ENCODE peak calls at places on chromosomes 12 and 14, in nine cellular contexts. One of them, this sample, is unnamed.

GRCh38 chr12:108301346-108301745 is 37.8 kb downstream of the CMKLR1 start:
- DNase-seq in Panc1: no peak
- DNase-seq in IMR-90: no peak
- DNase-seq in GM12865: no peak
- DNase-seq in testis: no peak
- DNase-seq in bronchial epithelial cell: no peak
- DNase-seq in fibroblast of mammary gland: no peak
- DNase-seq in heart left ventricle: no peak
- DNase-seq in uterus: no peak
- DNase-seq in this sample: no peak

GRCh38 chr12:97685360-97685759 is 222.8 kb downstream of the RMST start:
- DNase-seq in IMR-90: no peak
- DNase-seq in testis: no peak
- DNase-seq in GM12865: no peak
- DNase-seq in fibroblast of mammary gland: no peak
- DNase-seq in uterus: no peak
- DNase-seq in bronchial epithelial cell: no peak
- DNase-seq in Panc1: no peak
- DNase-seq in heart left ventricle: no peak
- DNase-seq in this sample: no peak

GRCh38 chr12:113774526-113774925 is 191.6 kb downstream of the RBM19 start:
- DNase-seq in fibroblast of mammary gland: no peak
- DNase-seq in uterus: no peak
- DNase-seq in bronchial epithelial cell: no peak
- DNase-seq in GM12865: no peak
- DNase-seq in IMR-90: no peak
- DNase-seq in Panc1: no peak
- DNase-seq in heart left ventricle: no peak
- DNase-seq in testis: no peak
- DNase-seq in this sample: no peak

GRCh38 chr14:68293404-68293803 is 473.8 kb downstream of the RAD51B start:
- DNase-seq in uterus: no peak
- DNase-seq in bronchial epithelial cell: no peak
- DNase-seq in GM12865: peak
- DNase-seq in fibroblast of mammary gland: no peak
- DNase-seq in Panc1: no peak
- DNase-seq in testis: no peak
- DNase-seq in IMR-90: no peak
- DNase-seq in heart left ventricle: no peak
- DNase-seq in this sample: no peak

GRCh38 chr14:99257673-99258221 is 14.2 kb downstream of the BCL11B start:
- DNase-seq in IMR-90: no peak
- DNase-seq in uterus: no peak
- DNase-seq in heart left ventricle: no peak
- DNase-seq in bronchial epithelial cell: no peak
- DNase-seq in Panc1: no peak
- DNase-seq in fibroblast of mammary gland: no peak
- DNase-seq in testis: no peak
- DNase-seq in GM12865: no peak
- DNase-seq in this sample: no peak

GRCh38 chr12:26832817-26833691 is at the start of gene ITPR2:
- DNase-seq in uterus: peak
- DNase-seq in bronchial epithelial cell: peak
- DNase-seq in Panc1: no peak
- DNase-seq in fibroblast of mammary gland: peak
- DNase-seq in IMR-90: peak
- DNase-seq in testis: peak
- DNase-seq in heart left ventricle: peak
- DNase-seq in GM12865: peak
- DNase-seq in this sample: no peak

GRCh38 chr12:103975368-103975767 is 9.7 kb downstream of the TDG start:
- DNase-seq in fibroblast of mammary gland: no peak
- DNase-seq in GM12865: no peak
- DNase-seq in Panc1: no peak
- DNase-seq in IMR-90: no peak
- DNase-seq in uterus: no peak
- DNase-seq in bronchial epithelial cell: no peak
- DNase-seq in heart left ventricle: no peak
- DNase-seq in testis: no peak
- DNase-seq in this sample: no peak

GRCh38 chr14:55794655-55795583 is 214.9 kb downstream of the KTN1 start:
- DNase-seq in IMR-90: peak
- DNase-seq in GM12865: no peak
- DNase-seq in bronchial epithelial cell: peak
- DNase-seq in heart left ventricle: no peak
- DNase-seq in uterus: no peak
- DNase-seq in fibroblast of mammary gland: peak
- DNase-seq in testis: no peak
- DNase-seq in Panc1: no peak
- DNase-seq in this sample: no peak

GRCh38 chr12:95815635-95816212 is 25.2 kb upstream of the NTN4 start:
- DNase-seq in fibroblast of mammary gland: peak
- DNase-seq in heart left ventricle: no peak
- DNase-seq in GM12865: peak
- DNase-seq in uterus: no peak
- DNase-seq in bronchial epithelial cell: peak
- DNase-seq in IMR-90: peak
- DNase-seq in testis: no peak
- DNase-seq in Panc1: no peak
- DNase-seq in this sample: no peak

GRCh38 chr12:28966049-28966778 is 182.9 kb upstream of the FAR2 start:
- DNase-seq in bronchial epithelial cell: no peak
- DNase-seq in IMR-90: peak
- DNase-seq in GM12865: no peak
- DNase-seq in Panc1: no peak
- DNase-seq in uterus: peak
- DNase-seq in testis: peak
- DNase-seq in fibroblast of mammary gland: peak
- DNase-seq in heart left ventricle: peak
- DNase-seq in this sample: no peak

GRCh38 chr12:85424581-85425348 is 144.7 kb downstream of the ALX1 start:
- DNase-seq in bronchial epithelial cell: peak
- DNase-seq in IMR-90: peak
- DNase-seq in GM12865: peak
- DNase-seq in testis: no peak
- DNase-seq in fibroblast of mammary gland: peak
- DNase-seq in uterus: no peak
- DNase-seq in Panc1: no peak
- DNase-seq in heart left ventricle: no peak
- DNase-seq in this sample: peak

GRCh38 chr12:75781532-75782046 is 250.0 kb downstream of the PHLDA1 start:
- DNase-seq in bronchial epithelial cell: peak
- DNase-seq in fibroblast of mammary gland: peak
- DNase-seq in Panc1: no peak
- DNase-seq in testis: no peak
- DNase-seq in IMR-90: peak
- DNase-seq in GM12865: no peak
- DNase-seq in uterus: no peak
- DNase-seq in heart left ventricle: no peak
- DNase-seq in this sample: no peak

GRCh38 chr12:84911331-84912190 is 1.0 kb downstream of the SLC6A15 start:
- DNase-seq in heart left ventricle: no peak
- DNase-seq in bronchial epithelial cell: peak
- DNase-seq in GM12865: no peak
- DNase-seq in testis: peak
- DNase-seq in IMR-90: peak
- DNase-seq in fibroblast of mammary gland: peak
- DNase-seq in Panc1: peak
- DNase-seq in uterus: peak
- DNase-seq in this sample: no peak

GRCh38 chr12:65015850-65016249 is 105.3 kb downstream of the WIF1 start:
- DNase-seq in Panc1: no peak
- DNase-seq in GM12865: no peak
- DNase-seq in testis: no peak
- DNase-seq in heart left ventricle: no peak
- DNase-seq in bronchial epithelial cell: no peak
- DNase-seq in fibroblast of mammary gland: no peak
- DNase-seq in IMR-90: no peak
- DNase-seq in uterus: no peak
- DNase-seq in this sample: no peak

GRCh38 chr12:7642287-7642686 is 23.4 kb downstream of the APOBEC1 start:
- DNase-seq in Panc1: no peak
- DNase-seq in IMR-90: no peak
- DNase-seq in bronchial epithelial cell: no peak
- DNase-seq in uterus: no peak
- DNase-seq in fibroblast of mammary gland: no peak
- DNase-seq in testis: no peak
- DNase-seq in GM12865: no peak
- DNase-seq in heart left ventricle: no peak
- DNase-seq in this sample: no peak

GRCh38 chr12:7646178-7646475 is 19.6 kb downstream of the APOBEC1 start:
- DNase-seq in uterus: no peak
- DNase-seq in bronchial epithelial cell: no peak
- DNase-seq in testis: no peak
- DNase-seq in IMR-90: no peak
- DNase-seq in Panc1: no peak
- DNase-seq in heart left ventricle: no peak
- DNase-seq in GM12865: no peak
- DNase-seq in fibroblast of mammary gland: no peak
- DNase-seq in this sample: no peak

GRCh38 chr12:7647071-7647470 is 18.6 kb downstream of the APOBEC1 start:
- DNase-seq in heart left ventricle: no peak
- DNase-seq in GM12865: no peak
- DNase-seq in fibroblast of mammary gland: no peak
- DNase-seq in IMR-90: no peak
- DNase-seq in Panc1: no peak
- DNase-seq in uterus: no peak
- DNase-seq in testis: no peak
- DNase-seq in bronchial epithelial cell: no peak
- DNase-seq in this sample: no peak

GRCh38 chr12:7642876-7643309 is 22.8 kb downstream of the APOBEC1 start:
- DNase-seq in heart left ventricle: no peak
- DNase-seq in uterus: no peak
- DNase-seq in GM12865: peak
- DNase-seq in bronchial epithelial cell: no peak
- DNase-seq in fibroblast of mammary gland: peak
- DNase-seq in Panc1: no peak
- DNase-seq in IMR-90: no peak
- DNase-seq in testis: no peak
- DNase-seq in this sample: peak

GRCh38 chr12:7645395-7646177 is 20.1 kb downstream of the APOBEC1 start:
- DNase-seq in testis: peak
- DNase-seq in IMR-90: peak
- DNase-seq in uterus: no peak
- DNase-seq in heart left ventricle: no peak
- DNase-seq in bronchial epithelial cell: peak
- DNase-seq in fibroblast of mammary gland: peak
- DNase-seq in Panc1: no peak
- DNase-seq in GM12865: peak
- DNase-seq in this sample: no peak
- TF ChIP-seq CTCF in testis: peak
- TF ChIP-seq CTCF in IMR-90: peak
- TF ChIP-seq CTCF in uterus: peak
- TF ChIP-seq CTCF in heart left ventricle: peak
- TF ChIP-seq CTCF in bronchial epithelial cell: peak
- TF ChIP-seq CTCF in fibroblast of mammary gland: peak
- TF ChIP-seq CTCF in Panc1: peak
- TF ChIP-seq CTCF in GM12865: peak
- TF ChIP-seq CTCF in this sample: peak

GRCh38 chr14:37343307-37344094 is 145.8 kb downstream of the MIPOL1 start:
- DNase-seq in Panc1: no peak
- DNase-seq in IMR-90: peak
- DNase-seq in bronchial epithelial cell: no peak
- DNase-seq in uterus: no peak
- DNase-seq in GM12865: no peak
- DNase-seq in testis: no peak
- DNase-seq in fibroblast of mammary gland: peak
- DNase-seq in heart left ventricle: no peak
- DNase-seq in this sample: no peak
- H3K4me3 ChIP-seq in Panc1: no peak
- H3K4me3 ChIP-seq in IMR-90: no peak
- H3K4me3 ChIP-seq in bronchial epithelial cell: no peak
- H3K4me3 ChIP-seq in uterus: peak
- H3K4me3 ChIP-seq in GM12865: no peak
- H3K4me3 ChIP-seq in testis: no peak
- H3K4me3 ChIP-seq in fibroblast of mammary gland: no peak
- H3K4me3 ChIP-seq in heart left ventricle: no peak
- H3K4me3 ChIP-seq in this sample: no peak

GRCh38 chr12:55795950-55796349 is 21.6 kb downstream of the SARNP start:
- DNase-seq in GM12865: no peak
- DNase-seq in uterus: no peak
- DNase-seq in fibroblast of mammary gland: no peak
- DNase-seq in IMR-90: no peak
- DNase-seq in testis: no peak
- DNase-seq in Panc1: no peak
- DNase-seq in heart left ventricle: no peak
- DNase-seq in bronchial epithelial cell: no peak
- DNase-seq in this sample: no peak

GRCh38 chr12:55797550-55797949 is 20.0 kb downstream of the SARNP start:
- DNase-seq in uterus: no peak
- DNase-seq in Panc1: no peak
- DNase-seq in fibroblast of mammary gland: no peak
- DNase-seq in GM12865: no peak
- DNase-seq in testis: no peak
- DNase-seq in bronchial epithelial cell: no peak
- DNase-seq in heart left ventricle: no peak
- DNase-seq in IMR-90: peak
- DNase-seq in this sample: no peak

DNA sequence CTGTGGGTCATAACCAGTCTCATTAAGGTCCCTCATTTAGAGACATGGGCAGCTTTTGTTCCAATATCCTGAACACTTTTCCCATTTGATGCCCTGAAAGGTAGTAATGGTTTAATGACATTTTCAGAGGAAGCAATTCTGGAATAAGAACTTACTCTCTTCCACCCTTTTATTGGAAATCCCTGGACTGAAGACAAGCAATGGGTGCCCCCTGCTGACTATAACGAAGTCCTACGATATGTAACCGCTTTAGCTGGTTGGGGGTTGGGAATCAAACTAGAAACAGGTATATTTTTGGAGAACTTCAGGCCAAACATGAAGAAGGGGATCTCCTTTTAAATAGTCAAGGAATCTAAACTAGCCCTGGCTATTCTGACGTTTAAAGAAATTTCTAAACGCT is 20.5 kb downstream of the SARNP start:
- DNase-seq in GM12865: peak
- DNase-seq in heart left ventricle: no peak
- DNase-seq in uterus: no peak
- DNase-seq in testis: peak
- DNase-seq in fibroblast of mammary gland: peak
- DNase-seq in Panc1: no peak
- DNase-seq in IMR-90: peak
- DNase-seq in bronchial epithelial cell: peak
- DNase-seq in this sample: no peak
- TF ChIP-seq CTCF in GM12865: no peak
- TF ChIP-seq CTCF in heart left ventricle: peak
- TF ChIP-seq CTCF in uterus: peak
- TF ChIP-seq CTCF in testis: peak
- TF ChIP-seq CTCF in fibroblast of mammary gland: peak
- TF ChIP-seq CTCF in Panc1: peak
- TF ChIP-seq CTCF in IMR-90: peak
- TF ChIP-seq CTCF in bronchial epithelial cell: peak
- TF ChIP-seq CTCF in this sample: no peak

DNA sequence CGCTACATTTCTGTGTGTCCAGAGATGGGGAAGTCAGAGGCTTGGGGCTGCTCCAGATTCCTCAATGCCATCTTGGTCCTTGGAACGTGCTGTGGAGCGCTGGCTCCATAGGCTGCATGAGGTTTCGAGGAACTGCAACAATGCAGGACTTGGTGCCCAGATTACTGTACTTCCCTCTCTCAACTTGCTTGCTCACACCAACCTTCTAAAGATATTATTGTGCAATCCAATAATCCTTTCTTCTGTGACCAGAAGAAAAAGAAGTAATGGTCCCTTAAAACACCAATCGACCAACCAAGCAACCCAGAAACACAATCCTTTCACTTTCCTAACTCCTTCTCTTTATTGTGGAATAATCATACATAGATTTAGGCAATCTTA is 3.7 kb downstream of the PRICKLE1 start:
- DNase-seq in testis: no peak
- DNase-seq in GM12865: no peak
- DNase-seq in IMR-90: no peak
- DNase-seq in fibroblast of mammary gland: no peak
- DNase-seq in uterus: no peak
- DNase-seq in Panc1: no peak
- DNase-seq in heart left ventricle: no peak
- DNase-seq in bronchial epithelial cell: no peak
- DNase-seq in this sample: no peak
- H3K4me3 ChIP-seq in testis: no peak
- H3K4me3 ChIP-seq in GM12865: no peak
- H3K4me3 ChIP-seq in IMR-90: no peak
- H3K4me3 ChIP-seq in fibroblast of mammary gland: no peak
- H3K4me3 ChIP-seq in uterus: no peak
- H3K4me3 ChIP-seq in Panc1: no peak
- H3K4me3 ChIP-seq in heart left ventricle: peak
- H3K4me3 ChIP-seq in bronchial epithelial cell: no peak
- H3K4me3 ChIP-seq in this sample: no peak

This sample was measured in GM12864.